ENCODE peak calls at places on chromosomes 16 and 17, in four cellular contexts. E is H1, G is K562, S is HepG2. D is an unnamed sample.

GRCh38 chr16:83969771-83970429 is 1.9 kb downstream of the NECAB2 start:
- DNase-seq in E (no peak), G (no peak), S (no peak), D (no peak)

GRCh38 chr16:65964752-65965151 is 401.7 kb upstream of the CDH5 start:
- DNase-seq in E (no peak), G (no peak), S (no peak), D (no peak)

GRCh38 chr16:84179612-84180320 is 7.1 kb downstream of the TAF1C start:
- DNase-seq in E (no peak), G (no peak), S (no peak), D (no peak)

GRCh38 chr17:50316016-50316587 is 29.8 kb upstream of the XYLT2 start:
- DNase-seq in E (no peak), G (no peak), S (no peak), D (no peak)

GRCh38 chr16:79269211-79269863 is 331.2 kb downstream of the MAF start:
- DNase-seq in E (no peak), G (no peak), S (no peak), D (no peak)

GRCh38 chr17:28381141-28381825 is 9.8 kb downstream of the SARM1 start:
- DNase-seq in E (peak), G (peak), S (no peak), D (no peak)

GRCh38 chr16:85192736-85193493 is 80.6 kb upstream of the CIBAR2 start:
- DNase-seq in E (no peak), G (no peak), S (no peak), D (no peak)

GRCh38 chr17:3398310-3398709 is at the start of gene OR1E1:
- DNase-seq in E (no peak), G (no peak), S (no peak), D (no peak)

GRCh38 chr16:69763557-69763942 is 1.4 kb downstream of the WWP2 start:
- DNase-seq in E (no peak), G (no peak), S (no peak), D (no peak)

GRCh38 chr17:74337834-74338500 is 11.9 kb downstream of the KIF19 start:
- DNase-seq in E (no peak), G (no peak), S (no peak), D (no peak)

GRCh38 chr17:52106638-52107261 is 51.8 kb downstream of the CA10 start:
- DNase-seq in E (no peak), G (peak), S (peak), D (peak)

GRCh38 chr16:11056090-11056988 is 112.0 kb downstream of the CLEC16A start:
- DNase-seq in E (no peak), G (no peak), S (peak), D (no peak)

GRCh38 chr16:87098361-87098760 is 218.8 kb downstream of the C16orf95 start:
- DNase-seq in E (no peak), G (no peak), S (no peak), D (no peak)

GRCh38 chr17:57552114-57552601 is 192.9 kb downstream of the CCDC182 start:
- DNase-seq in E (no peak), G (peak), S (no peak), D (no peak)

GRCh38 chr17:50181601-50182345 is 16.0 kb downstream of the SGCA start:
- DNase-seq in E (no peak), G (no peak), S (peak), D (no peak)

GRCh38 chr17:82611140-82612058 is 36.8 kb downstream of the WDR45B start:
- DNase-seq in E (no peak), G (peak), S (no peak), D (no peak)

GRCh38 chr17:50348522-50349240 is 2.8 kb downstream of the XYLT2 start:
- DNase-seq in E (no peak), G (no peak), S (no peak), D (no peak)

GRCh38 chr17:57132663-57133062 is 47.6 kb downstream of the AKAP1 start:
- DNase-seq in E (no peak), G (no peak), S (no peak), D (no peak)

GRCh38 chr17:54270499-54270898 is 447.8 kb downstream of the KIF2B start:
- DNase-seq in E (no peak), G (no peak), S (no peak), D (no peak)

GRCh38 chr16:81846105-81846504 is 67.0 kb downstream of the PLCG2 start:
- DNase-seq in E (no peak), G (no peak), S (no peak), D (no peak)

GRCh38 chr17:80857721-80858171 is 133.9 kb upstream of the CHMP6 start:
- DNase-seq in E (no peak), G (no peak), S (no peak), D (no peak)
- TF ChIP-seq RAD21 in E (no peak), G (no peak), S (no peak), D (no peak)

GRCh38 chr17:5644065-5644464 is 59.8 kb upstream of the NLRP1 start:
- DNase-seq in E (no peak), G (no peak), S (no peak), D (no peak)

GRCh38 chr17:5640726-5641125 is 56.4 kb upstream of the NLRP1 start:
- DNase-seq in E (no peak), G (no peak), S (no peak), D (no peak)

GRCh38 chr17:5638596-5638995 is 54.3 kb upstream of the NLRP1 start:
- DNase-seq in E (no peak), G (no peak), S (no peak), D (no peak)

DNA sequence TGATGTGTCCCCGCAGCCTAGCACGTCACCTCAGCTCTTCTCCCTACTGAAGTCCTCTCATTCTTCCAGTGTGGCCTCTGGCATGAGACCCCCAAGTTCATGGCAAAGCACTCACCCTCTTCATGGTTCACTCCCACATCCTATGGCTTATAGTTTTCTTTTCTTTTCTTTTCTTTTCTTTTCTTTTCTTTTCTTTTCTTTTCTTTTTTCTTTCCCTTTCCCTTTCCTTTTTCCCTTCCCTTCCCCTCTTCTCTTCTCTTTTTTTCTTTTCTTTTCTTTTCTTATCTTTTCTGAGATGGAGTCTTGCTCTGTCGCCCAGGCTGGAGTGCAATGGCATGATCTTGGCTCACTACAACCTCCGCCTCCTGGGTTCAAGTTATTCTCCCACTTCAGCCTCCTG is 58.4 kb upstream of the NLRP1 start:
- DNase-seq in E (no peak), G (no peak), S (no peak), D (no peak)
- TF ChIP-seq FOSL1 in E (no peak), G (no peak), S (no peak), D (no peak)

GRCh38 chr17:20008242-20009051 is 712 bp upstream of the SPECC1 start:
- DNase-seq in E (no peak), G (peak), S (no peak), D (no peak)
- TF ChIP-seq RAD21 in E (no peak), G (no peak), S (no peak), D (no peak)

GRCh38 chr17:64785050-64785449 is 122.9 kb upstream of the SMURF2 start:
- DNase-seq in E (no peak), G (no peak), S (no peak), D (no peak)

GRCh38 chr17:64784353-64784798 is 122.3 kb upstream of the SMURF2 start:
- DNase-seq in E (no peak), G (no peak), S (no peak), D (no peak)

GRCh38 chr17:64787255-64787920 is 125.3 kb upstream of the SMURF2 start:
- DNase-seq in E (no peak), G (no peak), S (peak), D (no peak)

GRCh38 chr17:64787921-64788271 is 125.8 kb upstream of the SMURF2 start:
- DNase-seq in E (no peak), G (no peak), S (no peak), D (no peak)

GRCh38 chr17:64786337-64786736 is 124.2 kb upstream of the SMURF2 start:
- DNase-seq in E (no peak), G (no peak), S (no peak), D (no peak)
- TF ChIP-seq FOSL1 in E (no peak), G (no peak), S (no peak), D (no peak)

GRCh38 chr17:79078476-79079190 is 4.0 kb downstream of the ENGASE start:
- DNase-seq in E (no peak), G (no peak), S (no peak), D (no peak)

GRCh38 chr17:79077587-79077986 is 3.0 kb downstream of the ENGASE start:
- DNase-seq in E (no peak), G (no peak), S (no peak), D (no peak)

GRCh38 chr17:79080761-79081290 is 6.2 kb downstream of the ENGASE start:
- DNase-seq in E (no peak), G (no peak), S (no peak), D (no peak)

GRCh38 chr17:79080349-79080748 is 5.7 kb downstream of the ENGASE start:
- DNase-seq in E (no peak), G (no peak), S (no peak), D (no peak)

GRCh38 chr17:79079421-79080200 is 5.0 kb downstream of the ENGASE start:
- DNase-seq in E (no peak), G (no peak), S (no peak), D (no peak)
- TF ChIP-seq RAD21 in E (no peak), G (no peak), S (no peak), D (no peak)

DNA sequence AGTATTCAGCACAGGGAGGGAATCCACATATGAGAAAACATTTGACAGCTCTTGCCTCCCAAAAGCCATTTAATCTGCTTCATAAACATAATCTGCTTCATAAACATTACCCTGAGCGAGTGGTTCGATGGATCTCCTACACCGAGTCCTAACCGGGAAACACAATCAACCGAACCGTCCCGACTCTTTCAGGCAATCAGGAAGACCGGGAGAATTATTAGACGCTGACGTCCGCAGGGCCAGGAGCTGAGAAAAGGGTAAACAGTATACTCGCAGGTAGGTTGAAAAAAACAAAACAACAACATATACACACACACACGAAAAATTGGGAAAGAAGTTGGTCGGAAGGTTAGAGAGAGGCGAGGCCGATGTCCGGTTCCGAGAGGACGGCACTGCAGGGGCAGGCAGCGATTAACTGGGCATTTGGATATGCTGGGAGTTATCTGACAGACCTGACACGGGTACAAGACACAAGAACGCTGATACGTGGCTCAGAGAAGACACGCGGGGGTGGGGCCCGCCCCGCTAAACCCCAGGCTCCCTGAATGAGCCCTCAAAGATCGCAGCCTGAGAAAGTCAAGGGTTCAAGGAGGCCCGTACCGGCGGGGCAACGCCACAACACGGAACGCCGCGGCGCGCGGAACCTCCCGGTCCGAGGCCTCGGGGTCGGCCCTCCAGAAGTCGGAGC is 585 bp downstream of the AP1G1 start:
- DNase-seq in E (no peak), G (peak), S (no peak), D (no peak)
- TF ChIP-seq FOSL1 in E (no peak), G (no peak), S (no peak), D (no peak)

GRCh38 chr17:16214190-16215001 is 938 bp downstream of the NCOR1 start:
- DNase-seq in E (no peak), G (no peak), S (no peak), D (no peak)

GRCh38 chr17:16215273-16215964 is at the start of gene NCOR1:
- DNase-seq in E (peak), G (peak), S (peak), D (peak)

GRCh38 chr17:16212793-16213192 is 2.5 kb downstream of the NCOR1 start:
- DNase-seq in E (no peak), G (no peak), S (peak), D (no peak)

GRCh38 chr17:16215002-16215272 is 397 bp downstream of the NCOR1 start:
- DNase-seq in E (no peak), G (no peak), S (peak), D (no peak)

DNA sequence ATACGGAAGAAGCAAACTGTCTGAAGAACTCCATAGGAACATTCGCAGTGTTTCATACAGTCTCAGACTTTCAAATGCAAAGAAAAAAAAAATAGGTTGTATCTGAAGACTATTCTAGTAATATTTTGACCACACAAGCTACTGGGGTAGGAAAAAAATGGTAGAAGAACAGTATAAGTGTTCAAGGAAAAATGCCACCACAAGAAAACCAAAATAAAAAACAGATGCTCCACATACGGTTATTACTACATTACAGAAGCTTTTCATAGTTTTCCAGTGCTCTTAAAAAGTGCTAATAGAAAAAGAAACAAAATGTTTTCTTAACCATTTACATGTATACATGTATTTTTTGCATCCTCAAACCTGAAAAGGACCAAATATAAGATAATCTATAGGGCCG is 3.7 kb downstream of the NCOR1 start:
- DNase-seq in E (no peak), G (no peak), S (no peak), D (no peak)
- TF ChIP-seq RAD21 in E (no peak), G (no peak), S (no peak), D (no peak)